ENCODE peak calls at places on chromosome 1, in four cellular contexts. One of them, this sample, is unnamed.

GRCh38 chr1:214516434-214517326 is 34.7 kb downstream of the PTPN14 start:
- DNase-seq in stimulated activated naive CD8-positive, alpha-beta T cell treated with anti-CD3 and anti-CD28 coated beads, Interleukin-15, Interleukin-2, amounts not matched to agents 100 U/mL and 50 U/mL, for 24 hours: no peak
- DNase-seq in mesenteric fat pad: no peak
- DNase-seq in activated CD4-positive, CD25-positive, alpha-beta regulatory T cell treated with anti-CD3 and anti-CD28 coated beads, Interleukin-2, amount 50 U/mL, for 72 hours: no peak
- DNase-seq in this sample: no peak

GRCh38 chr1:93605026-93605425 is 76.6 kb downstream of the BCAR3 start:
- DNase-seq in stimulated activated naive CD8-positive, alpha-beta T cell treated with anti-CD3 and anti-CD28 coated beads, Interleukin-15, Interleukin-2, amounts not matched to agents 100 U/mL and 50 U/mL, for 24 hours: no peak
- DNase-seq in mesenteric fat pad: peak; percentile 22
- DNase-seq in activated CD4-positive, CD25-positive, alpha-beta regulatory T cell treated with anti-CD3 and anti-CD28 coated beads, Interleukin-2, amount 50 U/mL, for 72 hours: no peak
- DNase-seq in this sample: no peak

GRCh38 chr1:117392776-117393175 is 25.5 kb downstream of the MAN1A2 start:
- DNase-seq in stimulated activated naive CD8-positive, alpha-beta T cell treated with anti-CD3 and anti-CD28 coated beads, Interleukin-15, Interleukin-2, amounts not matched to agents 100 U/mL and 50 U/mL, for 24 hours: no peak
- DNase-seq in mesenteric fat pad: no peak
- DNase-seq in activated CD4-positive, CD25-positive, alpha-beta regulatory T cell treated with anti-CD3 and anti-CD28 coated beads, Interleukin-2, amount 50 U/mL, for 72 hours: no peak
- DNase-seq in this sample: no peak

GRCh38 chr1:190540366-190540765 is 62.7 kb upstream of the BRINP3 start:
- DNase-seq in stimulated activated naive CD8-positive, alpha-beta T cell treated with anti-CD3 and anti-CD28 coated beads, Interleukin-15, Interleukin-2, amounts not matched to agents 100 U/mL and 50 U/mL, for 24 hours: no peak
- DNase-seq in mesenteric fat pad: no peak
- DNase-seq in activated CD4-positive, CD25-positive, alpha-beta regulatory T cell treated with anti-CD3 and anti-CD28 coated beads, Interleukin-2, amount 50 U/mL, for 72 hours: no peak
- DNase-seq in this sample: no peak

GRCh38 chr1:106798991-106799390 is 257.5 kb upstream of the PRMT6 start:
- DNase-seq in stimulated activated naive CD8-positive, alpha-beta T cell treated with anti-CD3 and anti-CD28 coated beads, Interleukin-15, Interleukin-2, amounts not matched to agents 100 U/mL and 50 U/mL, for 24 hours: no peak
- DNase-seq in mesenteric fat pad: no peak
- DNase-seq in activated CD4-positive, CD25-positive, alpha-beta regulatory T cell treated with anti-CD3 and anti-CD28 coated beads, Interleukin-2, amount 50 U/mL, for 72 hours: no peak
- DNase-seq in this sample: no peak

GRCh38 chr1:179823693-179824092 is 53.9 kb downstream of the TOR1AIP2 start:
- DNase-seq in stimulated activated naive CD8-positive, alpha-beta T cell treated with anti-CD3 and anti-CD28 coated beads, Interleukin-15, Interleukin-2, amounts not matched to agents 100 U/mL and 50 U/mL, for 24 hours: no peak
- DNase-seq in mesenteric fat pad: peak; percentile 11
- DNase-seq in activated CD4-positive, CD25-positive, alpha-beta regulatory T cell treated with anti-CD3 and anti-CD28 coated beads, Interleukin-2, amount 50 U/mL, for 72 hours: peak; percentile 1
- DNase-seq in this sample: no peak

GRCh38 chr1:30354410-30354809 is 369.0 kb downstream of the MATN1 start:
- DNase-seq in stimulated activated naive CD8-positive, alpha-beta T cell treated with anti-CD3 and anti-CD28 coated beads, Interleukin-15, Interleukin-2, amounts not matched to agents 100 U/mL and 50 U/mL, for 24 hours: no peak
- DNase-seq in mesenteric fat pad: no peak
- DNase-seq in activated CD4-positive, CD25-positive, alpha-beta regulatory T cell treated with anti-CD3 and anti-CD28 coated beads, Interleukin-2, amount 50 U/mL, for 72 hours: no peak
- DNase-seq in this sample: no peak

GRCh38 chr1:235763962-235764361 is 102.7 kb downstream of the LYST start:
- DNase-seq in stimulated activated naive CD8-positive, alpha-beta T cell treated with anti-CD3 and anti-CD28 coated beads, Interleukin-15, Interleukin-2, amounts not matched to agents 100 U/mL and 50 U/mL, for 24 hours: no peak
- DNase-seq in mesenteric fat pad: no peak
- DNase-seq in activated CD4-positive, CD25-positive, alpha-beta regulatory T cell treated with anti-CD3 and anti-CD28 coated beads, Interleukin-2, amount 50 U/mL, for 72 hours: no peak
- DNase-seq in this sample: no peak

GRCh38 chr1:40462956-40463590 is 12.8 kb downstream of the ZFP69B start:
- DNase-seq in stimulated activated naive CD8-positive, alpha-beta T cell treated with anti-CD3 and anti-CD28 coated beads, Interleukin-15, Interleukin-2, amounts not matched to agents 100 U/mL and 50 U/mL, for 24 hours: no peak
- DNase-seq in mesenteric fat pad: no peak
- DNase-seq in activated CD4-positive, CD25-positive, alpha-beta regulatory T cell treated with anti-CD3 and anti-CD28 coated beads, Interleukin-2, amount 50 U/mL, for 72 hours: no peak
- DNase-seq in this sample: peak; percentile 34

GRCh38 chr1:58754683-58755467 is 29.0 kb downstream of the JUN start:
- DNase-seq in stimulated activated naive CD8-positive, alpha-beta T cell treated with anti-CD3 and anti-CD28 coated beads, Interleukin-15, Interleukin-2, amounts not matched to agents 100 U/mL and 50 U/mL, for 24 hours: no peak
- DNase-seq in mesenteric fat pad: no peak
- DNase-seq in activated CD4-positive, CD25-positive, alpha-beta regulatory T cell treated with anti-CD3 and anti-CD28 coated beads, Interleukin-2, amount 50 U/mL, for 72 hours: no peak
- DNase-seq in this sample: peak; percentile 73

GRCh38 chr1:91526496-91526895 is 25.8 kb downstream of the CDC7 start:
- DNase-seq in stimulated activated naive CD8-positive, alpha-beta T cell treated with anti-CD3 and anti-CD28 coated beads, Interleukin-15, Interleukin-2, amounts not matched to agents 100 U/mL and 50 U/mL, for 24 hours: no peak
- DNase-seq in mesenteric fat pad: no peak
- DNase-seq in activated CD4-positive, CD25-positive, alpha-beta regulatory T cell treated with anti-CD3 and anti-CD28 coated beads, Interleukin-2, amount 50 U/mL, for 72 hours: no peak
- DNase-seq in this sample: no peak

GRCh38 chr1:151166506-151166956 is 587 bp downstream of the SCNM1 start:
- DNase-seq in stimulated activated naive CD8-positive, alpha-beta T cell treated with anti-CD3 and anti-CD28 coated beads, Interleukin-15, Interleukin-2, amounts not matched to agents 100 U/mL and 50 U/mL, for 24 hours: no peak
- DNase-seq in mesenteric fat pad: no peak
- DNase-seq in activated CD4-positive, CD25-positive, alpha-beta regulatory T cell treated with anti-CD3 and anti-CD28 coated beads, Interleukin-2, amount 50 U/mL, for 72 hours: no peak
- DNase-seq in this sample: no peak

GRCh38 chr1:182783068-182783467 is 6.5 kb upstream of the NPL start:
- DNase-seq in stimulated activated naive CD8-positive, alpha-beta T cell treated with anti-CD3 and anti-CD28 coated beads, Interleukin-15, Interleukin-2, amounts not matched to agents 100 U/mL and 50 U/mL, for 24 hours: peak; percentile 16
- DNase-seq in mesenteric fat pad: no peak
- DNase-seq in activated CD4-positive, CD25-positive, alpha-beta regulatory T cell treated with anti-CD3 and anti-CD28 coated beads, Interleukin-2, amount 50 U/mL, for 72 hours: no peak
- DNase-seq in this sample: peak; percentile 19

GRCh38 chr1:29319300-29320110 is 83.2 kb downstream of the PTPRU start:
- DNase-seq in stimulated activated naive CD8-positive, alpha-beta T cell treated with anti-CD3 and anti-CD28 coated beads, Interleukin-15, Interleukin-2, amounts not matched to agents 100 U/mL and 50 U/mL, for 24 hours: no peak
- DNase-seq in mesenteric fat pad: peak; percentile 74
- DNase-seq in activated CD4-positive, CD25-positive, alpha-beta regulatory T cell treated with anti-CD3 and anti-CD28 coated beads, Interleukin-2, amount 50 U/mL, for 72 hours: no peak
- DNase-seq in this sample: no peak

GRCh38 chr1:155184835-155185782 is 11.5 kb downstream of the TRIM46 start:
- DNase-seq in stimulated activated naive CD8-positive, alpha-beta T cell treated with anti-CD3 and anti-CD28 coated beads, Interleukin-15, Interleukin-2, amounts not matched to agents 100 U/mL and 50 U/mL, for 24 hours: no peak
- DNase-seq in mesenteric fat pad: no peak
- DNase-seq in activated CD4-positive, CD25-positive, alpha-beta regulatory T cell treated with anti-CD3 and anti-CD28 coated beads, Interleukin-2, amount 50 U/mL, for 72 hours: no peak
- DNase-seq in this sample: peak; percentile 69

GRCh38 chr1:151980287-151981177 is 13.1 kb downstream of the S100A10 start:
- DNase-seq in stimulated activated naive CD8-positive, alpha-beta T cell treated with anti-CD3 and anti-CD28 coated beads, Interleukin-15, Interleukin-2, amounts not matched to agents 100 U/mL and 50 U/mL, for 24 hours: no peak
- DNase-seq in mesenteric fat pad: no peak
- DNase-seq in activated CD4-positive, CD25-positive, alpha-beta regulatory T cell treated with anti-CD3 and anti-CD28 coated beads, Interleukin-2, amount 50 U/mL, for 72 hours: no peak
- DNase-seq in this sample: no peak

GRCh38 chr1:230251644-230252191 is 174.4 kb downstream of the PGBD5 start:
- DNase-seq in stimulated activated naive CD8-positive, alpha-beta T cell treated with anti-CD3 and anti-CD28 coated beads, Interleukin-15, Interleukin-2, amounts not matched to agents 100 U/mL and 50 U/mL, for 24 hours: peak; percentile 22
- DNase-seq in mesenteric fat pad: peak; percentile 64
- DNase-seq in activated CD4-positive, CD25-positive, alpha-beta regulatory T cell treated with anti-CD3 and anti-CD28 coated beads, Interleukin-2, amount 50 U/mL, for 72 hours: no peak
- DNase-seq in this sample: no peak